ENCODE peak calls at places on chromosomes 1 and 21, in six cellular contexts. U is GM12878, X is H1, B is K562, Z is SK-N-SH, H is HepG2. O is an unnamed sample.

GRCh38 chr1:150065184-150065871 is 2.2 kb upstream of the VPS45 start:
- DNase-seq in U (no peak), X (no peak), B (no peak), Z (no peak), H (no peak), O (no peak)

GRCh38 chr21:41821756-41822431 is 55.0 kb upstream of the RIPK4 start:
- DNase-seq in U (no peak), X (no peak), B (no peak), Z (peak), H (no peak), O (no peak)

GRCh38 chr1:9900142-9901043 is 9.7 kb downstream of the CTNNBIP1 start:
- DNase-seq in U (no peak), X (no peak), B (no peak), Z (no peak), H (peak), O (peak)

GRCh38 chr1:186442651-186443114 is 18.2 kb downstream of the PDC start:
- DNase-seq in U (no peak), X (no peak), B (no peak), Z (no peak), H (no peak), O (no peak)

GRCh38 chr1:116161877-116162390 is 50.7 kb downstream of the MAB21L3 start:
- DNase-seq in U (no peak), X (no peak), B (no peak), Z (no peak), H (no peak), O (no peak)

GRCh38 chr1:230068952-230069684 is 2.1 kb downstream of the GALNT2 start:
- DNase-seq in U (no peak), X (no peak), B (no peak), Z (peak), H (no peak), O (peak)

GRCh38 chr1:60970081-60970509 is 112.3 kb upstream of the NFIA start:
- DNase-seq in U (no peak), X (no peak), B (peak), Z (peak), H (peak), O (no peak)

GRCh38 chr1:179137623-179138235 is 55.9 kb downstream of the TOR3A start:
- DNase-seq in U (no peak), X (no peak), B (no peak), Z (no peak), H (no peak), O (no peak)

DNA sequence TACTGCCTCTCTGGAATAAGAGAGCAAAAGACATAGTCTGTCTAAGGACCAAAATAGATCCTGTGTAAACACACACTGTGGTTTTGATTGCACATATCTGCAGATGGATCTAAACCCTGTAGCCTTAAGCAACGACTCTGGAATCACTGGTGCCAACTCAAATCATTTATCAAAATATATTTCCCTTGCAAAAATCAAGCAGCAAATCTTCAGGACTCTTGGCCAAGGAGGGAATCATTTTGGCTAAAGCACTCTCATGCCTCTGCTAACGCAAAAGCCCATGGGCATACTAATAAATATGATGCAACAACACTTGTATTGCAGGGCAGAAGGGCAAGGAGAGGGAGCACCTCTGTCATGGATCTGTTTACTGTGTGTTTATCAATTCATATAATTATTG is 155.4 kb upstream of the DUSP10 start:
- DNase-seq in U (no peak), X (no peak), B (no peak), Z (peak), H (no peak), O (no peak)
- TF ChIP-seq GABPA in U (no peak), X (no peak), B (no peak), Z (no peak), H (no peak), O (no peak)

GRCh38 chr1:41730806-41731205 is 187.9 kb downstream of the HIVEP3 start:
- DNase-seq in U (no peak), X (no peak), B (no peak), Z (no peak), H (no peak), O (no peak)

GRCh38 chr1:41728403-41729202 is 190.1 kb downstream of the HIVEP3 start:
- DNase-seq in U (peak), X (no peak), B (no peak), Z (peak), H (no peak), O (peak)

GRCh38 chr1:41724248-41724647 is 194.5 kb downstream of the HIVEP3 start:
- DNase-seq in U (no peak), X (no peak), B (no peak), Z (no peak), H (no peak), O (no peak)

GRCh38 chr1:41727749-41728115 is 191.0 kb downstream of the HIVEP3 start:
- DNase-seq in U (no peak), X (no peak), B (no peak), Z (no peak), H (no peak), O (no peak)

GRCh38 chr1:41726899-41727748 is 191.6 kb downstream of the HIVEP3 start:
- DNase-seq in U (peak), X (no peak), B (no peak), Z (no peak), H (peak), O (peak)
- TF ChIP-seq GABPA in U (no peak), X (no peak), B (no peak), Z (no peak), H (no peak), O (peak)

GRCh38 chr1:3707298-3707938 is 44.8 kb upstream of the CCDC27 start:
- DNase-seq in U (no peak), X (peak), B (no peak), Z (no peak), H (no peak), O (no peak)
- TF ChIP-seq GABPA in U (no peak), X (no peak), B (no peak), Z (no peak), H (no peak), O (no peak)

DNA sequence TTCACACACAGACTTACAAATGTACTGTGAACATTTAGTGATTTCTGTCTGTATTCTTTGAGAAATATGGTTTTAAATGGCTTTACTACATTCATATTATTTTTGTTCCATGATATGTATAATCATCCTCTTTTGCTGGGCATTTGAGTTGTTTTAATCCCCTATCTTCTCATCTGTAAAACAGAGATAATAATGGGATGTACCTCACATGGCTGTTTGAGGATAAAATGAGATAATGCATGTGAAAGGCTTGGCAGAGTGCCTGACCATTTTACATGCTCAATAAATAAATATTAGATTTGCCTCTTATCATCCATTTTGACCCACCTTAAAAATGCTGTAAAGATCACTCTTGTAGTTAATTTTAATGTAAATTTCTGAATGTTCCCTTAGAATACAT is 197.2 kb downstream of the C1orf94 start:
- DNase-seq in U (no peak), X (no peak), B (no peak), Z (no peak), H (no peak), O (no peak)
- TF ChIP-seq GABPA in U (no peak), X (no peak), B (no peak), Z (no peak), H (no peak), O (no peak)

GRCh38 chr1:198132060-198132781 is 24.6 kb upstream of the NEK7 start:
- DNase-seq in U (peak), X (no peak), B (no peak), Z (no peak), H (no peak), O (no peak)
- TF ChIP-seq GABPA in U (no peak), X (no peak), B (no peak), Z (no peak), H (no peak), O (no peak)

DNA sequence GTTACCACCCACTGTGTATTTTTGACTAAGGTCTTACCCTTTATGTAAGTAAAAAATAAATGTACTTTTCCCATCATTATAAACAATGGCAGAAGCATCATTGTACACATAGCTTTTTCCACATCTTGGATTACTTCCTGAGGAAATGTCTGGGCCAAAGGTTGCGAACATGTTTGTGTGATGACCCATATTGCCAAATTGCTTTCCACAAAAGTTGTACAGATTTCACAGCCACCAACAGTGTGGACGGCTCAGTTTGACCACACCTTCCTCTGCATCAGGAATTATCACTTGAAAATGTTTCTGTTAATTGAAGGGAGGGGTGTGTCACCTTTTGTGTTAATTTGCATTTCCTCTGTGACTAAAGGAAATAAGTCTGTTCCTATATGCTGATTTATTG is 25.7 kb downstream of the AKNAD1 start:
- DNase-seq in U (no peak), X (no peak), B (no peak), Z (no peak), H (no peak), O (no peak)
- TF ChIP-seq GABPA in U (no peak), X (no peak), B (no peak), Z (no peak), H (no peak), O (no peak)

DNA sequence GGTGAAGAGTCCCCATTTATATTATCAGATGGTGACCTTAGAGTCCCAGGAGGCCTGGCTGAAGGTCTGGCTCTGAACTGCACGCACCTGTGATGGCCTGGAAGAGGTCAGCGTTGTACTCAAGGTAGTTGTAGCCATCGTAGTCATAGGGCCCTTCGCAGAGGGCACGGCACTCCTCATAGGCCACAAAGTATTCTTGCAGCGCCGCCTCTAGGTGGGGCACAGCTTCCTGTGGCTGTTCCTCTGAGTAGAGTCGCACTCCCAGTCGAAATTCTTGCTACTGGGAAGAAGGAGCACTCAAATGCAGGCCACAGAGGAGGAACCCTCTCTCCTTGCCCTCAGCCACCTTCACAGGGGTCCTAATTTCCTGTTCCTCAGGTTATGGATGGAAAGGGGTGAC is 7.7 kb downstream of the P3H1 start:
- DNase-seq in U (no peak), X (no peak), B (no peak), Z (no peak), H (no peak), O (peak)
- TF ChIP-seq GABPA in U (no peak), X (no peak), B (no peak), Z (no peak), H (no peak), O (no peak)

GRCh38 chr1:182674346-182675246 is 9.8 kb downstream of the RGS8 start:
- DNase-seq in U (no peak), X (no peak), B (no peak), Z (no peak), H (no peak), O (no peak)
- TF ChIP-seq GABPA in U (no peak), X (no peak), B (no peak), Z (no peak), H (no peak), O (no peak)